ENCODE peak calls at places on chromosome 11, in four cellular contexts. K, T, A and R are unnamed samples.

GRCh38 chr11:95429376-95429907 is 198.4 kb upstream of the SESN3 start:
- DNase-seq in K (no peak), T (peak; percentile 27), A (no peak), R (no peak)

GRCh38 chr11:76161261-76161961 is 44.9 kb downstream of the WNT11 start:
- DNase-seq in K (no peak), T (peak; percentile 19), A (no peak), R (no peak)

GRCh38 chr11:102990145-102990544 is 34.6 kb upstream of the MMP13 start:
- DNase-seq in K (no peak), T (peak; percentile 54), A (no peak), R (no peak)

GRCh38 chr11:128481135-128481534 is 106.2 kb downstream of the ETS1 start:
- DNase-seq in K (no peak), T (peak; percentile 94), A (no peak), R (no peak)

GRCh38 chr11:99260696-99261095 is 239.9 kb downstream of the CNTN5 start:
- DNase-seq in K (no peak), T (peak; percentile 27), A (no peak), R (no peak)

GRCh38 chr11:111231836-111232235 is 13.7 kb upstream of the POU2AF2 start:
- DNase-seq in K (no peak), T (peak; percentile 44), A (no peak), R (no peak)

GRCh38 chr11:46106530-46107407 is 14.5 kb downstream of the PHF21A start:
- DNase-seq in K (no peak), T (no peak), A (no peak), R (no peak)

GRCh38 chr11:130448416-130449068 is at the start of gene ADAMTS15:
- DNase-seq in K (peak; percentile 86), T (peak; percentile 97), A (no peak), R (no peak)

GRCh38 chr11:62542111-62542745 is 4.4 kb downstream of the AHNAK start:
- DNase-seq in K (peak; percentile 58), T (no peak), A (no peak), R (no peak)

GRCh38 chr11:77035580-77035979 is 1.4 kb downstream of the B3GNT6 start:
- DNase-seq in K (peak; percentile 67), T (no peak), A (no peak), R (no peak)

GRCh38 chr11:83819936-83820549 is 533.9 kb upstream of the CCDC90B start:
- DNase-seq in K (no peak), T (peak; percentile 91), A (no peak), R (no peak)

GRCh38 chr11:59403546-59403945 is 22.7 kb downstream of the OR5A2 start:
- DNase-seq in K (no peak), T (no peak), A (no peak), R (no peak)

GRCh38 chr11:59401262-59401552 is 25.0 kb downstream of the OR5A2 start:
- DNase-seq in K (no peak), T (peak; percentile 1), A (no peak), R (no peak)

GRCh38 chr11:59400461-59401261 is 25.6 kb downstream of the OR5A2 start:
- DNase-seq in K (no peak), T (no peak), A (no peak), R (no peak)
- H3K9me3 ChIP-seq in K (peaks cover 13% of the 10 kb centered on the region), T (peaks cover 15% of the 10 kb centered on the region), A (no peaks in the 10 kb centered on the region), R (peaks cover 6% of the 10 kb centered on the region)

GRCh38 chr11:86815726-86816125 is 15.4 kb downstream of the PRSS23 start:
- DNase-seq in K (no peak), T (no peak), A (no peak), R (no peak)
- H3K9me3 ChIP-seq in K (no peaks in the 10 kb centered on the region), T (no peaks in the 10 kb centered on the region), A (no peaks in the 10 kb centered on the region), R (no peaks in the 10 kb centered on the region)

GRCh38 chr11:2652362-2652761 is 47.4 kb downstream of the KCNQ1OT1 start:
- DNase-seq in K (no peak), T (no peak), A (no peak), R (no peak)

GRCh38 chr11:2650343-2650867 is 49.4 kb downstream of the KCNQ1OT1 start:
- DNase-seq in K (no peak), T (no peak), A (no peak), R (no peak)

GRCh38 chr11:2649848-2650247 is 49.9 kb downstream of the KCNQ1OT1 start:
- DNase-seq in K (no peak), T (no peak), A (no peak), R (no peak)

GRCh38 chr11:2651826-2652237 is 48.0 kb downstream of the KCNQ1OT1 start:
- DNase-seq in K (no peak), T (no peak), A (no peak), R (no peak)

GRCh38 chr11:2651054-2651617 is 48.7 kb downstream of the KCNQ1OT1 start:
- DNase-seq in K (no peak), T (no peak), A (no peak), R (no peak)
- H3K9me3 ChIP-seq in K (peaks cover 99% of the 10 kb centered on the region), T (peaks cover 86% of the 10 kb centered on the region), A (peaks cover 7% of the 10 kb centered on the region), R (peaks cover 3% of the 10 kb centered on the region)

GRCh38 chr11:35990816-35991215 is 47.0 kb downstream of the LDLRAD3 start:
- DNase-seq in K (no peak), T (no peak), A (no peak), R (no peak)

GRCh38 chr11:35997908-35998307 is 54.0 kb downstream of the LDLRAD3 start:
- DNase-seq in K (no peak), T (no peak), A (no peak), R (no peak)

GRCh38 chr11:35992551-35992950 is 48.7 kb downstream of the LDLRAD3 start:
- DNase-seq in K (no peak), T (no peak), A (no peak), R (no peak)

GRCh38 chr11:35995872-35996271 is 52.0 kb downstream of the LDLRAD3 start:
- DNase-seq in K (no peak), T (no peak), A (no peak), R (no peak)

GRCh38 chr11:35994421-35994820 is 50.6 kb downstream of the LDLRAD3 start:
- DNase-seq in K (no peak), T (no peak), A (no peak), R (no peak)
- H3K9me3 ChIP-seq in K (no peaks in the 10 kb centered on the region), T (no peaks in the 10 kb centered on the region), A (no peaks in the 10 kb centered on the region), R (no peaks in the 10 kb centered on the region)

GRCh38 chr11:35046606-35047005 is 92.4 kb upstream of the CD44 start:
- DNase-seq in K (no peak), T (no peak), A (no peak), R (no peak)

GRCh38 chr11:35042906-35043305 is 96.1 kb upstream of the CD44 start:
- DNase-seq in K (no peak), T (no peak), A (no peak), R (no peak)

GRCh38 chr11:35043933-35044332 is 95.0 kb upstream of the CD44 start:
- DNase-seq in K (no peak), T (no peak), A (no peak), R (no peak)

GRCh38 chr11:35047179-35047578 is 91.8 kb upstream of the CD44 start:
- DNase-seq in K (no peak), T (no peak), A (peak; percentile 32), R (peak; percentile 36)

DNA sequence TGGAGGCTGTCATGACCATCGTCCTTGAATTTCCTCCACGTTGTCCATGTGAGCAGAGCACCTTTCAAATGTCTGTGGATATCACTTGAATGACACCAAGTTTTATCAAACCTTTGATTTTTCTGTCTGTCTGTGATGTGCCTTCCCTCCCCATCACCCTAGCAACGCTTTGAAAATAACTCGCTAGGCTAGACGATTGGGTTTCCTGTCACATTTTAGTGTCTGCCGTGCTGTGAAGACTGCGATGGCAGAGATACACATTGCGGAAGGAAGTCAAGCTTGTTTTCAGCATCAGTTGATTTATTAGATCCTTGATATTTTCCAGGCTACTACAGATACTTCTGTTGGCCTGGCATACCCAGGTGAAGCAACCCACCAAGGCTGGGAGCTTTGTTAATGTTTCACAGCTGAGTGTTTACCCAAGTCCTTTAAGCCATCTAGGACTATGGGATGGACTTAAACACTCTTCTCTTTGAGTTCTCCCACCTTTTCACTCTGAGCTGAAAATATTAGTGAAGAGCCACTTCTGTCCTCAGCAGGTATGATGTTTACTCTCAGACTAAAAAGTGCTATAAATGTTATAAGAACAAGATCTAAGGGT is 93.7 kb upstream of the CD44 start:
- DNase-seq in K (no peak), T (no peak), A (peak; percentile 57), R (peak; percentile 64)
- H3K9me3 ChIP-seq in K (no peaks in the 10 kb centered on the region), T (no peaks in the 10 kb centered on the region), A (no peaks in the 10 kb centered on the region), R (no peaks in the 10 kb centered on the region)

GRCh38 chr11:132084433-132084832 is 714.0 kb downstream of the NTM start:
- DNase-seq in K (no peak), T (no peak), A (no peak), R (no peak)
- H3K9me3 ChIP-seq in K (peaks cover 62% of the 10 kb centered on the region), T (peaks cover 50% of the 10 kb centered on the region), A (no peaks in the 10 kb centered on the region), R (no peaks in the 10 kb centered on the region)

GRCh38 chr11:70530629-70531185 is 132.4 kb downstream of the CTTN start:
- DNase-seq in K (no peak), T (no peak), A (no peak), R (no peak)
- H3K9me3 ChIP-seq in K (no peaks in the 10 kb centered on the region), T (no peaks in the 10 kb centered on the region), A (no peaks in the 10 kb centered on the region), R (no peaks in the 10 kb centered on the region)